ENCODE peak calls at places on chromosomes 3 and 15, in seven cellular contexts. M is CD4-positive, alpha-beta T cell; Y is mesenchymal stem cell; K is pancreas; U is tibial nerve; D is effector memory CD4-positive, alpha-beta T cell; X is ovary. J is an unnamed sample.

GRCh38 chr15:97815841-97816240 is 144.7 kb upstream of the ARRDC4 start:
- DNase-seq in D (no peak), U (no peak), Y (no peak), K (no peak), X (no peak), M (no peak), J (peak; percentile 87)

GRCh38 chr15:27743078-27743477 is 356.0 kb downstream of the OCA2 start:
- DNase-seq in M (no peak), K (no peak), Y (no peak), X (no peak), D (no peak), U (no peak), J (no peak)

GRCh38 chr3:53823026-53823955 is 22.9 kb downstream of the CHDH start:
- DNase-seq in D (no peak), K (peak; percentile 12), M (no peak), Y (no peak), U (no peak), X (peak; percentile 8), J (no peak)

GRCh38 chr3:178465260-178466180 is 70.7 kb upstream of the KCNMB2 start:
- DNase-seq in M (no peak), U (no peak), X (no peak), K (no peak), Y (no peak), D (no peak), J (no peak)

GRCh38 chr15:71106802-71107500 is 8.3 kb upstream of the THSD4 start:
- DNase-seq in D (no peak), X (no peak), M (no peak), K (no peak), U (no peak), Y (no peak), J (no peak)

GRCh38 chr3:7710284-7710683 is 791.3 kb upstream of the LMCD1 start:
- DNase-seq in Y (no peak), D (no peak), K (no peak), U (no peak), X (no peak), M (no peak), J (peak; percentile 62)

GRCh38 chr15:80404057-80404718 is at the start of gene ARNT2:
- DNase-seq in M (no peak), X (peak; percentile 64), U (no peak), K (peak; percentile 45), Y (no peak), D (no peak), J (peak; percentile 50)

GRCh38 chr3:52471371-52472238 is 16.2 kb downstream of the NISCH start:
- DNase-seq in Y (peak; percentile 44), U (peak; percentile 55), M (no peak), D (no peak), K (no peak), X (no peak), J (no peak)

GRCh38 chr3:78086150-78086549 is 1046.3 kb downstream of the ROBO2 start:
- DNase-seq in D (no peak), X (no peak), U (no peak), Y (no peak), M (no peak), K (no peak), J (no peak)

GRCh38 chr3:106013971-106014370 is 145.2 kb upstream of the CBLB start:
- DNase-seq in K (no peak), U (no peak), Y (peak; percentile 78), D (no peak), X (no peak), M (no peak), J (no peak)

GRCh38 chr3:25229584-25229983 is 198.5 kb upstream of the RARB start:
- DNase-seq in U (no peak), X (no peak), K (no peak), Y (no peak), D (no peak), M (no peak), J (no peak)

GRCh38 chr15:40310001-40310959 is 2.5 kb upstream of the PLCB2 start:
- DNase-seq in K (no peak), D (no peak), M (no peak), X (no peak), U (no peak), Y (peak; percentile 50), J (no peak)

GRCh38 chr3:112111785-112112402 is 21.2 kb downstream of the GCSAM start:
- DNase-seq in K (no peak), D (peak; percentile 29), U (no peak), X (no peak), M (peak; percentile 52), Y (peak; percentile 60), J (no peak)

DNA sequence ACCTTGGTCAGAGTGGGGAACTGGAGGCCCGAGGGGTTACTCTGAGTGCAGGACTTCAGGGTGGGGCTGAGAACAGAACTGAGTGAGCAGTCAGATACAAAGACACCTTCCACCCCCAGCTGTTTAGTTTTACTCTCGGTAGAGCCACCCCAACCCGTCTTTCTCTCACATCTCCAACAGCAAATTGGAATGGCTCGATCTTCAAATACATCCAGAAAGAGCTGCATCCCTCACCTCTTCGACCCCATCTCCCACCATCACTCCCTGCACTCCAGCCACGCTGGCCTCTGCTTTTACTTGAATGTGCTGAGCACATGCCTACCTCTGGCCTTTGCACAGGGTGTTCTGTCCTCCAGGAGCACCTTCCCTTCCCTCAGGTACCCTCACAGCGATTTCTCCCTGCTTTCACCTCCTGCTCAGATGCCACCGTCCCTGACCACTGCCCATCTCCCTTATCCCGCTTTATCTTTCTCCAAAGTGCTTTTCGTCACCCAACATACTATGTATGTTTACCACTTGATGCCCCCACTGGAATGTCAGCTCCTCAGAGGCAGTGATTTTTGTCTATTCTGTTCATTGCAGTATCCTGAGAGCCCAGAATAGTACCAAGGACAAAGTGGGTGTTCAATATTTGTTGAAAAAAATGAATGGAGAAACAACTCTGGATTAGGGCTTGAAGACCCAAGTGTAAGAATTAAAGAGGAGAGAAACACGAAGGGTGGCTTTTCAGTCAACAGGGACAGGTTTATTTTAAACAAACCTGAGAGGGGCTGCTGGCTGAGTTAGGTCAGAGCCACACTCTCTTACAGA is 4.4 kb downstream of the CHCHD4 start:
- DNase-seq in X (no peak), Y (no peak), M (no peak), U (no peak), D (no peak), K (no peak), J (peak; percentile 79)
- H3K27ac ChIP-seq in X (no peak overlapping the region), Y (no peak overlapping the region), M (no peak overlapping the region), U (no peak overlapping the region), D (no peak overlapping the region), K (no peak overlapping the region), J (no peak overlapping the region)

GRCh38 chr15:37035349-37035748 is 65.0 kb downstream of the MEIS2 start:
- DNase-seq in K (no peak), U (no peak), M (no peak), Y (peak; percentile 51), X (no peak), D (no peak), J (no peak)

GRCh38 chr15:37034835-37035234 is 65.5 kb downstream of the MEIS2 start:
- DNase-seq in X (no peak), D (no peak), M (no peak), Y (no peak), U (no peak), K (no peak), J (no peak)

GRCh38 chr15:37031198-37031597 is 69.2 kb downstream of the MEIS2 start:
- DNase-seq in D (no peak), M (no peak), Y (peak; percentile 87), U (no peak), K (no peak), X (no peak), J (no peak)

GRCh38 chr15:37034392-37034791 is 66.0 kb downstream of the MEIS2 start:
- DNase-seq in D (no peak), X (no peak), Y (no peak), U (no peak), M (no peak), K (no peak), J (no peak)

GRCh38 chr15:37032091-37032775 is 68.1 kb downstream of the MEIS2 start:
- DNase-seq in K (no peak), Y (no peak), X (no peak), M (no peak), U (no peak), D (no peak), J (no peak)
- H3K27ac ChIP-seq in K (no peak overlapping the region), Y (no peak overlapping the region), X (no peak overlapping the region), M (no peak overlapping the region), U (no peak overlapping the region), D (no peak overlapping the region), J (no peak overlapping the region)

GRCh38 chr3:191328963-191329653 is at the start of gene CCDC50:
- DNase-seq in D (peak; percentile 17), X (peak; percentile 89), K (peak; percentile 91), U (peak; percentile 70), Y (peak; percentile 81), M (peak; percentile 21), J (peak; percentile 96)

GRCh38 chr3:191330309-191330712 is at the start of gene UTS2B:
- DNase-seq in Y (peak; percentile 94), M (no peak), X (no peak), K (peak; percentile 17), D (no peak), U (no peak), J (no peak)

GRCh38 chr3:191329654-191330308 is 545 bp downstream of the UTS2B start:
- DNase-seq in Y (peak; percentile 80), U (no peak), X (peak; percentile 63), M (no peak), D (peak; percentile 2), K (peak; percentile 47), J (no peak)

GRCh38 chr3:191333481-191333880 is 3.2 kb upstream of the UTS2B start:
- DNase-seq in D (no peak), U (no peak), X (no peak), M (no peak), K (no peak), Y (peak; percentile 0), J (no peak)

DNA sequence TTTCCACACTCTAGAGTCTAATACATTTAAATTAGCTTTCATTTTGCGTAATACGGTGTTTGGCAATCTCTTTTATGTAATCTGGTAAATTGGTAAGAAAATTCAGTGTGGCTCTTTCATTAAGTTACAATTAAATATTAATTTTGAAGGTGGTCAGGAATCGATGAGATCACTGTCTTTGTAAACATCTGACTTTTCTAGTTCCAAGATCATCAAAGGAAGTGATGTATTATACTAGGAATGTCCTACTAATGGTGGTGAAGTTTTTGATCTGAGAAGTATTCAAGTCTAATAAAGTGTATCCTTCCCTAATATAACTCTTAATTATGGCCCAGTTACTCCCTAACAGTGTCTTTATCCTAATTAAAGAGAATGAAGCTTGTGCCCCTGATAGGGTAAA is 1.1 kb upstream of the UTS2B start:
- DNase-seq in U (no peak), D (no peak), X (no peak), K (no peak), Y (peak; percentile 74), M (no peak), J (no peak)
- H3K27ac ChIP-seq in U (peak overlapping the region; percentile 94), D (no peak overlapping the region), X (no peak overlapping the region), K (no peak overlapping the region), Y (peak overlapping the region; percentile 81), M (no peak overlapping the region), J (peak overlapping the region; percentile 93)

DNA sequence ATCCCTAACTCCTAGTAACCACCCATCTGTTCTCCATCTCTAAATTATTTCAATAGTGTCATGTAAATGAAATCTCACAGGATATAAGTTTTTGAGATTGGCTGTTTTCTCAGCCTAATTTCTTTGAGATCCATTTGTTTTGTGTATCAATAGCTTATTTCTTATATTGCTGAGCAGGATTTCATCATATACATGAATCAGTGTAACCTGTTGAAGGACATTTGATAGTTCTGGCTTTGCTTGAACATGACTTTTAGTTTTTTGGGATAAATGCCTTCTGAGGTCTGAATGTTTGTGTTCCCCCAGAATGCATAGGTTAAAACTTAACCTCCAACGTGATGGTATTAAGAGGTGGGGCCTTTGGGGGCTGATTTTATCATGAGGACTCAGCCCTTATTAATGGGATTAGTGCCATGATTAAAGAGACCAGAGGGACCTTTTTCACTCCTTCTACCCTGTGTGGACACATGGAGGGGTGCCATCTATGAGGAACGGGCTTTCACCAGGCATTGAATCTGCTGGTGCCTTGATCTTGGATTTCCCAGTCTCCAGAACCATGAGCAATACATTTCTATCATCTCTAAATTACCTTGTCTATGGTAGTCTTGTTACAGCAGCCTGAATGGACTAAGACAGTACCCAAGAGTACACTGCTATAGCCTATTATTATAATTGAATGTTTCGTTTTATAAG is 118.3 kb downstream of the FNDC3B start:
- DNase-seq in X (no peak), D (no peak), K (no peak), M (no peak), Y (no peak), U (no peak), J (no peak)
- H3K27ac ChIP-seq in X (no peak overlapping the region), D (no peak overlapping the region), K (no peak overlapping the region), M (no peak overlapping the region), Y (peak overlapping the region; percentile 20), U (no peak overlapping the region), J (no peak overlapping the region)

J was measured in esophagus muscularis mucosa.